ENCODE peak calls at places on chromosome 11, in five cellular contexts. V, I, A, Y and M are unnamed samples.

GRCh38 chr11:43648888-43649287 is 31.6 kb upstream of the HSD17B12 start:
- DNase-seq in V (no peak), I (no peak), A (no peak), Y (no peak), M (no peak)

GRCh38 chr11:123103326-123103980 is 41.5 kb upstream of the HSPA8 start:
- DNase-seq in V (peak; percentile 87), I (peak; percentile 83), A (peak; percentile 78), Y (no peak), M (peak; percentile 82)

GRCh38 chr11:134664863-134665535 is 253.0 kb upstream of the B3GAT1 start:
- DNase-seq in V (no peak), I (no peak), A (no peak), Y (peak; percentile 20), M (peak; percentile 36)

GRCh38 chr11:118882489-118882888 is 1.2 kb upstream of the CXCR5 start:
- DNase-seq in V (no peak), I (no peak), A (no peak), Y (no peak), M (no peak)

GRCh38 chr11:1570896-1571759 is 943 bp downstream of the DUSP8 start:
- DNase-seq in V (no peak), I (peak; percentile 66), A (peak; percentile 60), Y (no peak), M (no peak)

GRCh38 chr11:5624489-5625278 is at the start of gene TRIM34:
- DNase-seq in V (peak; percentile 70), I (peak; percentile 57), A (peak; percentile 51), Y (peak; percentile 56), M (peak; percentile 75)

GRCh38 chr11:118290923-118291322 is 13.6 kb upstream of the CD3E start:
- DNase-seq in V (peak; percentile 86), I (no peak), A (peak; percentile 59), Y (peak; percentile 45), M (no peak)

GRCh38 chr11:83025267-83025704 is 46.4 kb downstream of the RAB30 start:
- DNase-seq in V (peak; percentile 38), I (no peak), A (no peak), Y (no peak), M (no peak)

GRCh38 chr11:35111171-35112055 is 27.6 kb upstream of the CD44 start:
- DNase-seq in V (peak; percentile 88), I (peak; percentile 60), A (no peak), Y (no peak), M (no peak)

GRCh38 chr11:111978028-111978771 is 41.1 kb downstream of the DIXDC1 start:
- DNase-seq in V (peak; percentile 63), I (peak; percentile 87), A (peak; percentile 96), Y (no peak), M (peak; percentile 85)

GRCh38 chr11:70611890-70612289 is 213.6 kb downstream of the CTTN start:
- DNase-seq in V (no peak), I (no peak), A (peak; percentile 18), Y (no peak), M (no peak)

GRCh38 chr11:959027-959426 is 33.4 kb downstream of the AP2A2 start:
- DNase-seq in V (no peak), I (no peak), A (no peak), Y (no peak), M (no peak)

GRCh38 chr11:69640995-69641581 is at the start of gene CCND1:
- DNase-seq in V (peak; percentile 95), I (peak; percentile 88), A (peak; percentile 98), Y (peak; percentile 75), M (peak; percentile 73)

GRCh38 chr11:35082322-35083180 is 56.4 kb upstream of the CD44 start:
- DNase-seq in V (peak; percentile 80), I (peak; percentile 87), A (peak; percentile 94), Y (peak; percentile 51), M (peak; percentile 71)

GRCh38 chr11:32426819-32427615 is 8.3 kb downstream of the WT1 start:
- DNase-seq in V (no peak), I (peak; percentile 88), A (peak; percentile 54), Y (no peak), M (no peak)

GRCh38 chr11:70647188-70648166 is 249.1 kb downstream of the CTTN start:
- DNase-seq in V (no peak), I (no peak), A (no peak), Y (no peak), M (no peak)

GRCh38 chr11:123775274-123775673 is 21.0 kb upstream of the OR6X1 start:
- DNase-seq in V (no peak), I (no peak), A (peak; percentile 97), Y (no peak), M (no peak)

GRCh38 chr11:6196396-6196795 is 2.6 kb upstream of the OR52W1 start:
- DNase-seq in V (no peak), I (no peak), A (no peak), Y (no peak), M (no peak)

GRCh38 chr11:80816454-80816847 is 1375.6 kb upstream of the TENM4 start:
- DNase-seq in V (no peak), I (no peak), A (no peak), Y (no peak), M (no peak)

GRCh38 chr11:10680956-10681487 is 12.5 kb downstream of the IRAG1 start:
- DNase-seq in V (no peak), I (no peak), A (no peak), Y (no peak), M (no peak)

GRCh38 chr11:16604784-16605439 is 133.5 kb upstream of the C11orf58 start:
- DNase-seq in V (no peak), I (peak; percentile 85), A (peak; percentile 71), Y (peak; percentile 54), M (no peak)

GRCh38 chr11:47595029-47595428 is 818 bp upstream of the C1QTNF4 start:
- DNase-seq in V (no peak), I (no peak), A (no peak), Y (no peak), M (no peak)

GRCh38 chr11:46275964-46276641 is 1.4 kb upstream of the CREB3L1 start:
- DNase-seq in V (no peak), I (no peak), A (no peak), Y (peak; percentile 90), M (no peak)

GRCh38 chr11:63768232-63769043 is at the start of gene ZFTA:
- DNase-seq in V (peak; percentile 64), I (peak; percentile 86), A (peak; percentile 74), Y (peak; percentile 61), M (no peak)

GRCh38 chr11:70759846-70760245 is 361.5 kb downstream of the CTTN start:
- DNase-seq in V (no peak), I (no peak), A (no peak), Y (no peak), M (no peak)

GRCh38 chr11:128759597-128759996 is 65.7 kb downstream of the FLI1 start:
- DNase-seq in V (no peak), I (no peak), A (peak; percentile 36), Y (no peak), M (no peak)

GRCh38 chr11:24406980-24407379 is 89.9 kb upstream of the LUZP2 start:
- DNase-seq in V (no peak), I (no peak), A (no peak), Y (no peak), M (no peak)

GRCh38 chr11:11157201-11157600 is 195.8 kb downstream of the CSNK2A3 start:
- DNase-seq in V (peak; percentile 54), I (no peak), A (peak; percentile 73), Y (no peak), M (no peak)

GRCh38 chr11:20158597-20159257 is 1.5 kb downstream of the DBX1 start:
- DNase-seq in V (peak; percentile 44), I (peak; percentile 77), A (peak; percentile 88), Y (peak; percentile 41), M (no peak)

GRCh38 chr11:68509105-68509504 is 48.6 kb downstream of the PPP6R3 start:
- DNase-seq in V (no peak), I (no peak), A (no peak), Y (no peak), M (no peak)

GRCh38 chr11:68505596-68505995 is 45.0 kb downstream of the PPP6R3 start:
- DNase-seq in V (no peak), I (no peak), A (no peak), Y (no peak), M (no peak)

GRCh38 chr11:68508425-68508824 is 47.9 kb downstream of the PPP6R3 start:
- DNase-seq in V (no peak), I (no peak), A (no peak), Y (no peak), M (no peak)

GRCh38 chr11:68504432-68505066 is 44.0 kb downstream of the PPP6R3 start:
- DNase-seq in V (no peak), I (no peak), A (no peak), Y (no peak), M (no peak)

DNA sequence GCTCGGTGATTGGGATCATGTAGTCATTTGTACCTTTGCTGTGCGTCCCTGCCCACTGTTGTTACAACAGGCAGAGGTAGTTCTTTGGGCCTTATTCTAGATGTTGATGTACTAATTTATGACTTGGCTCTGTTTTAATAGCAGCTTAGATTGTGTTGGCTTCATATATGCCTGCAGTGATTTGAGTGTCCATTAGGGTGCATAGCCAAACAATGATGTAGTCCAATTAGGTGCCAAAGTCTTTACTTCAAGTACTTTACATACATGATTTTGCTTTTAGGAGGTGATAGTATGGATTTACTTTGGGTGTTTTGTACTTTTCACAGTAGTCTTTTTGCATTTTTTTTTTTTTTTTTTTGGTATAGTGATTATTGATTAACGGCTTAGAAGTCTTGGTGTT is 46.4 kb downstream of the PPP6R3 start:
- DNase-seq in V (peak; percentile 34), I (no peak), A (peak; percentile 24), Y (no peak), M (no peak)
- H3K4me3 ChIP-seq in V (no peak overlapping the region), I (no peak overlapping the region), A (no peak overlapping the region), Y (no peak overlapping the region), M (no peak overlapping the region)

DNA sequence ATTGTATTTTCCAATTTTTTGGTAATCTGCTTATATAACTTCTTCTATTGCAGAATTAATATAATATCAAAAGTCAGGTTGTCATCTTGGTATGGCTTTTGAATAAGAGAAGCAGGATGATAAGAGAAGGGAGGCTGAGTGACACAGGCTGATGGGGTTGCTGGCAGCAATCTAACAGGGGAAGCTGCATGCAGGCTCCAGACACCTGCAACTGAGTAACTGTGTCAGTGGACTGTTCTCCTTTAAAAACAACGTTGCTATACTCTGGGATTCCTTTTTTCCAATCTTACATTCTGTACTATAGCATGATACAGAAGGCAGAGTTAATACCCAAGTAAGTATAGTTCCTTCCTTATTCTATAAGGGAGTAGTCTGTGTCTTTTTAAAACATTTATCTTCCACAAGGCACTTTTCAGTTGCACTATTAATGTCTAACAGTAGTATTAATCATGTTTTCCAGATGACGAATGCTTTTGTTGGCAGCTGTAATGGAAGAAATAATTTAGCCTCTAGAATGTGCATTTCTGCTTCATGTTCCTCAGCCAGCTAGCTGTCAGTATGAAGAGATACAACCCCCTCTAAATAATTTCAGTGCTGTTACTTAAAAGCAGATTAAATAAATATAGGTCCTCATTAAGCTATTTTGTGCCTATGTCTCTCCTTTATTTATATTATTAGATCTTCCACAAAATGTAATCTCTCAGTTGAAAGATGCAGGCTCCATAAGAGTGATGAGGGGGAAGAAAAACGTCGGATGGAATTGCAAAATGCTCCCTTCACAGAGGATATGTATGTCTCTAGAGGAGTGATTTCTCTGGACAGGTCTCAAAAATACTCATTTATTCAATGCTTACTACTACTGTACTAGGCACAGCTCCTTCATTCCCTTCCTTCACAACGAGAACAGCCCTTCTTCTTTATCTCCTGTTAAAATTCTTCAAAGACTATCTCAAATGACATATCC is 50.8 kb downstream of the ATG16L2 start:
- DNase-seq in V (peak; percentile 17), I (peak; percentile 49), A (no peak), Y (no peak), M (no peak)
- H3K27ac ChIP-seq in V (no peak overlapping the region), I (no peak overlapping the region), A (no peak overlapping the region), Y (no peak overlapping the region), M (peak overlapping the region; percentile 58)

GRCh38 chr11:108466405-108466804 is 924 bp downstream of the C11orf65 start:
- DNase-seq in V (no peak), I (no peak), A (no peak), Y (no peak), M (no peak)
- H3K4me3 ChIP-seq in V (peak overlapping the region; percentile 74), I (peak overlapping the region; percentile 70), A (no peak overlapping the region), Y (peak overlapping the region; percentile 62), M (peak overlapping the region; percentile 61)

GRCh38 chr11:114081641-114082414 is 22.3 kb downstream of the ZBTB16 start:
- DNase-seq in V (no peak), I (no peak), A (no peak), Y (no peak), M (no peak)
- H3K27ac ChIP-seq in V (no peak overlapping the region), I (peak overlapping the region; percentile 72), A (no peak overlapping the region), Y (no peak overlapping the region), M (peak overlapping the region; percentile 88)